ENCODE peak calls at places on chromosomes 3 and 15, in eight cellular contexts. O is activated naive CD4-positive, alpha-beta T cell; Y is midbrain; G is activated CD4-positive, alpha-beta T cell treated with anti-CD3 and anti-CD28 coated beads for 24 hours; S is activated T-cell treated with anti-CD3 and anti-CD28 coated beads, Interleukin-2, amount 50 U/mL, for 72 hours; Z is AG10803; L is stimulated activated CD8-positive, alpha-beta memory T cell treated with anti-CD3 and anti-CD28 coated beads, Interleukin-7, amount 100 ng/mL, for 24 hours; K is T-helper 17 cell. M is an unnamed sample.

GRCh38 chr3:64484289-64484992 is 203.4 kb downstream of the ADAMTS9 start:
- DNase-seq in G (peak), Z (peak), L (peak), O (no peak), Y (peak), K (peak), S (peak), M (peak)

GRCh38 chr3:10303785-10304184 is 11.0 kb upstream of the GHRL start:
- DNase-seq in G (no peak), L (no peak), O (no peak), Y (no peak), K (no peak), Z (no peak), S (no peak), M (no peak)

GRCh38 chr15:68352401-68353062 is 75.0 kb downstream of the FEM1B start:
- DNase-seq in K (no peak), G (peak), S (peak), Y (no peak), Z (peak), O (no peak), L (no peak), M (no peak)

GRCh38 chr3:71582612-71583568 is 638 bp downstream of the FOXP1 start:
- DNase-seq in K (peak), Y (peak), L (peak), O (peak), S (peak), Z (peak), G (peak), M (peak)

GRCh38 chr3:128231596-128231995 is 78.3 kb downstream of the EEFSEC start:
- DNase-seq in Y (no peak), S (no peak), Z (no peak), O (no peak), G (no peak), K (no peak), L (no peak), M (no peak)

GRCh38 chr3:117393119-117393518 is 683.5 kb downstream of the TUSC7 start:
- DNase-seq in O (no peak), Z (no peak), L (no peak), K (no peak), G (no peak), S (no peak), Y (no peak), M (no peak)

GRCh38 chr3:38687306-38687705 is 37.8 kb upstream of the SCN5A start:
- DNase-seq in O (no peak), Z (no peak), G (no peak), K (no peak), S (no peak), Y (no peak), L (no peak), M (no peak)

GRCh38 chr15:25426896-25427610 is 11.8 kb downstream of the UBE3A start:
- DNase-seq in G (no peak), K (no peak), Y (no peak), O (no peak), L (no peak), Z (no peak), S (no peak), M (no peak)

GRCh38 chr3:57017481-57017880 is 43.0 kb upstream of the SPATA12 start:
- DNase-seq in O (no peak), G (no peak), S (no peak), Y (peak), Z (no peak), L (no peak), K (no peak), M (no peak)

GRCh38 chr3:73623316-73623715 is 1.4 kb downstream of the PDZRN3 start:
- DNase-seq in G (no peak), O (no peak), L (no peak), K (no peak), S (no peak), Z (no peak), Y (no peak), M (no peak)

M was measured in Caco-2.